ENCODE peak calls at places on chromosomes 13 and 19, in six cellular contexts. One of them, this sample, is unnamed.

GRCh38 chr13:48783181-48783630 is 129.5 kb downstream of the CYSLTR2 start:
- DNase-seq in HepG2: peak; percentile 63
- DNase-seq in HCT116: no peak
- DNase-seq in K562: no peak
- DNase-seq in H1: no peak
- DNase-seq in GM12878: no peak
- DNase-seq in this sample: no peak

GRCh38 chr19:38417544-38418506 is 8.2 kb downstream of the RASGRP4 start:
- DNase-seq in HepG2: no peak
- DNase-seq in HCT116: peak; percentile 66
- DNase-seq in K562: peak; percentile 86
- DNase-seq in H1: no peak
- DNase-seq in GM12878: no peak
- DNase-seq in this sample: no peak

GRCh38 chr19:6459356-6460098 is at the start of gene SLC25A23:
- DNase-seq in HepG2: peak; percentile 46
- DNase-seq in HCT116: peak; percentile 61
- DNase-seq in K562: peak; percentile 90
- DNase-seq in H1: peak; percentile 33
- DNase-seq in GM12878: peak; percentile 40
- DNase-seq in this sample: peak; percentile 63

GRCh38 chr13:35850569-35850968 is 280.6 kb downstream of the DCLK1 start:
- DNase-seq in HepG2: no peak
- DNase-seq in HCT116: no peak
- DNase-seq in K562: no peak
- DNase-seq in H1: no peak
- DNase-seq in GM12878: no peak
- DNase-seq in this sample: no peak

GRCh38 chr19:16778796-16779411 is 50.3 kb upstream of the SIN3B start:
- DNase-seq in HepG2: peak; percentile 40
- DNase-seq in HCT116: peak; percentile 67
- DNase-seq in K562: peak; percentile 77
- DNase-seq in H1: peak; percentile 44
- DNase-seq in GM12878: peak; percentile 26
- DNase-seq in this sample: peak; percentile 49

GRCh38 chr19:48713041-48713863 is 6.3 kb downstream of the MAMSTR start:
- DNase-seq in HepG2: no peak
- DNase-seq in HCT116: no peak
- DNase-seq in K562: peak; percentile 63
- DNase-seq in H1: no peak
- DNase-seq in GM12878: no peak
- DNase-seq in this sample: no peak

GRCh38 chr19:6402834-6403608 is 10.1 kb upstream of the GTF2F1 start:
- DNase-seq in HepG2: peak; percentile 58
- DNase-seq in HCT116: no peak
- DNase-seq in K562: no peak
- DNase-seq in H1: no peak
- DNase-seq in GM12878: no peak
- DNase-seq in this sample: no peak

GRCh38 chr13:85586422-85586831 is 212.8 kb downstream of the SLITRK6 start:
- DNase-seq in HepG2: no peak
- DNase-seq in HCT116: no peak
- DNase-seq in K562: no peak
- DNase-seq in H1: no peak
- DNase-seq in GM12878: no peak
- DNase-seq in this sample: no peak

GRCh38 chr13:75985132-75985531 is 349.0 kb downstream of the LMO7 start:
- DNase-seq in HepG2: no peak
- DNase-seq in HCT116: no peak
- DNase-seq in K562: peak; percentile 75
- DNase-seq in H1: no peak
- DNase-seq in GM12878: no peak
- DNase-seq in this sample: no peak

GRCh38 chr13:40993119-40993518 is 26.0 kb downstream of the ELF1 start:
- DNase-seq in HepG2: no peak
- DNase-seq in HCT116: no peak
- DNase-seq in K562: no peak
- DNase-seq in H1: no peak
- DNase-seq in GM12878: no peak
- DNase-seq in this sample: no peak

GRCh38 chr19:39937094-39937493 is 2.7 kb upstream of the FCGBP start:
- DNase-seq in HepG2: no peak
- DNase-seq in HCT116: no peak
- DNase-seq in K562: no peak
- DNase-seq in H1: no peak
- DNase-seq in GM12878: peak; percentile 36
- DNase-seq in this sample: no peak

GRCh38 chr19:16896913-16897571 is 8.2 kb downstream of the F2RL3 start:
- DNase-seq in HepG2: peak; percentile 74
- DNase-seq in HCT116: peak; percentile 51
- DNase-seq in K562: peak; percentile 99
- DNase-seq in H1: peak; percentile 90
- DNase-seq in GM12878: peak; percentile 60
- DNase-seq in this sample: peak; percentile 83

GRCh38 chr13:77784531-77784930 is 87.0 kb downstream of the SLAIN1 start:
- DNase-seq in HepG2: no peak
- DNase-seq in HCT116: no peak
- DNase-seq in K562: no peak
- DNase-seq in H1: no peak
- DNase-seq in GM12878: no peak
- DNase-seq in this sample: no peak
- TF ChIP-seq ZNF274 in HepG2: no peak
- TF ChIP-seq ZNF274 in HCT116: no peak
- TF ChIP-seq ZNF274 in K562: no peak
- TF ChIP-seq ZNF274 in H1: no peak
- TF ChIP-seq ZNF274 in GM12878: no peak
- TF ChIP-seq ZNF274 in this sample: no peak

GRCh38 chr13:29924951-29925350 is 74.5 kb upstream of the UBL3 start:
- DNase-seq in HepG2: no peak
- DNase-seq in HCT116: no peak
- DNase-seq in K562: no peak
- DNase-seq in H1: no peak
- DNase-seq in GM12878: no peak
- DNase-seq in this sample: no peak
- H3K4me3 ChIP-seq in HepG2: peak overlapping the region; percentile 65
- H3K4me3 ChIP-seq in HCT116: no peak overlapping the region
- H3K4me3 ChIP-seq in K562: no peak overlapping the region
- H3K4me3 ChIP-seq in H1: no peak overlapping the region
- H3K4me3 ChIP-seq in GM12878: no peak overlapping the region
- H3K4me3 ChIP-seq in this sample: no peak overlapping the region

GRCh38 chr13:20814224-20814910 is 40.6 kb upstream of the EEF1AKMT1 start:
- DNase-seq in HepG2: no peak
- DNase-seq in HCT116: no peak
- DNase-seq in K562: no peak
- DNase-seq in H1: no peak
- DNase-seq in GM12878: no peak
- DNase-seq in this sample: no peak
- TF ChIP-seq ZNF274 in HepG2: no peak
- TF ChIP-seq ZNF274 in HCT116: no peak
- TF ChIP-seq ZNF274 in K562: no peak
- TF ChIP-seq ZNF274 in H1: no peak
- TF ChIP-seq ZNF274 in GM12878: no peak
- TF ChIP-seq ZNF274 in this sample: no peak

DNA sequence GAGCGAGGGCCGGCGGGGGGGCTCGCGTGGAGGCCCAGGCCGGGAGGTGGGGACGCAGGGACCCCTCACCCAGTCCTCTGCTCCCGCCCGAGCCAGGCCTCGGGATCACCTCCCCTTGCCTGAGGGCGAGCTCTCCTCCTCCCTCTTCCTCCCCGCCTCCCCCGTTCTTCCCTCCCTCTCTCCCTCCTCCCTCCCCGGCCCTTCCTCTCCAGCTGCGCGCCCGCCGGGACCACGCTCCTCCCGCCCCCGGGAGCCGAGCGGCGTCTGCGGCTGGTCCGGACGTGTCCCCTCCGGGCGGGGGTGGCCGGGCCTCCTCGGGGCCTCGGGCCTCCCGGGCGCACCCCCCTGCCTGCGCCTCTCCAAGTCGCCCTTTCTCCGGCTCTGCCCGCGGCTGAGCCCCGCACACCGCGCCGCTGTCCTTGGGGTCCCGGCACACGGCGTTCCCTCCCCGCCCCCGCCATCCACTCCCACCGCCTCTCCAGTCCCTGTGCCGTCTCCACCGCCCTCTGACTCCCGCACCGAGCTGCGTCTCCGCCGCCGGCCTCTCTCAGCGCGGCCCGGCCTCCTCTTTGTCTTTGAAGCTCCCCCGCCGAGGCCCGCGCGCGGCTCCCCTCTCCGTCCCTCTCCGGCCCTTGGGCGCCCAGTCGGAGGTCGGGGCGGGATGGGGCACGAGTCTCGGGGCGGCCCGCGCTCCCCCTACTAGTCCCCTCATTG is 5.7 kb downstream of the SOX1 start:
- DNase-seq in HepG2: no peak
- DNase-seq in HCT116: no peak
- DNase-seq in K562: no peak
- DNase-seq in H1: no peak
- DNase-seq in GM12878: no peak
- DNase-seq in this sample: no peak
- H3K4me3 ChIP-seq in HepG2: no peak overlapping the region
- H3K4me3 ChIP-seq in HCT116: no peak overlapping the region
- H3K4me3 ChIP-seq in K562: no peak overlapping the region
- H3K4me3 ChIP-seq in H1: peak overlapping the region; percentile 37
- H3K4me3 ChIP-seq in GM12878: no peak overlapping the region
- H3K4me3 ChIP-seq in this sample: peak overlapping the region; percentile 26

GRCh38 chr19:55467236-55468053 is 2.9 kb upstream of the C19orf85 start:
- DNase-seq in HepG2: peak; percentile 69
- DNase-seq in HCT116: no peak
- DNase-seq in K562: peak; percentile 86
- DNase-seq in H1: no peak
- DNase-seq in GM12878: no peak
- DNase-seq in this sample: no peak
- TF ChIP-seq ZNF274 in HepG2: peak; percentile 49
- TF ChIP-seq ZNF274 in HCT116: no peak
- TF ChIP-seq ZNF274 in K562: no peak
- TF ChIP-seq ZNF274 in H1: no peak
- TF ChIP-seq ZNF274 in GM12878: no peak
- TF ChIP-seq ZNF274 in this sample: no peak

DNA sequence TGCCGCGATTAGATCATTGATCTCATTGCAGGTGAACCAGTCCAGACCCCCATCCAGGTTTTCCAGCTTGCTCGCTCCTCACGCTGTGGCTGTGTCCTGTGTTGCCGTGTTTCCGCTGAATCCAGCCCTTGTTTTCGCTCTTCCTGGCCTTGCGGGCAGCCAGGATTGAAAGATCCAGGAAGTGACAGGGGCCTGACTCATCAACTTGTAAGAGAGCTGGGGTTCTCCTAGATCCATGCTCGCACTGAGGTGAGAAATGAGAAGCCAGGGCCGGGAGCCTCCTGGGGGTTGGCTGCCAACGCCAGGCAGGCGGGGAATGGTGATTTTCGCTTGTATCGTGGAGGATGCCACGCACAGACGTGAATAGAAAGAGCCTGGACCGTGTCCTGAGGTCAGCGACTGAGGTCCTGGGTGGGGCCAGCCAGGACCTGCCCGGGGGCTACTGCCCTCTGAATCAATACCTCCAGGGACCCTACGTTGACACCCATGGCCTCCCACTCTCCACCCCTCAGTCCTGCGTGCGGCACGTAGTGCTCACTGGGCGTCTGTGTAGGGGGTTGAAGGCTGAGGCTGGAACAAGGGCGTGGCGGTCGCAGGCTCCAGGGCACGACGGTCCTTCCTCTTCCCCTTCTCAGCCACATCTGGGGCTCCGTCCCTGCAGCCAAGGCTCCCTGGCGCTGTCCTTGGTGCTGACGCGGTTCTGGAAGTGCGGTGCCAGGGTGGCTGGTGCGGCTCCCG is 7.3 kb upstream of the PTPRH start:
- DNase-seq in HepG2: peak; percentile 96
- DNase-seq in HCT116: peak; percentile 100
- DNase-seq in K562: peak; percentile 93
- DNase-seq in H1: peak; percentile 84
- DNase-seq in GM12878: no peak
- DNase-seq in this sample: peak; percentile 84
- H3K4me3 ChIP-seq in HepG2: peak overlapping the region; percentile 94
- H3K4me3 ChIP-seq in HCT116: peak overlapping the region; percentile 56
- H3K4me3 ChIP-seq in K562: peak overlapping the region; percentile 57
- H3K4me3 ChIP-seq in H1: peak overlapping the region; percentile 83
- H3K4me3 ChIP-seq in GM12878: no peak overlapping the region
- H3K4me3 ChIP-seq in this sample: peak overlapping the region; percentile 49

DNA sequence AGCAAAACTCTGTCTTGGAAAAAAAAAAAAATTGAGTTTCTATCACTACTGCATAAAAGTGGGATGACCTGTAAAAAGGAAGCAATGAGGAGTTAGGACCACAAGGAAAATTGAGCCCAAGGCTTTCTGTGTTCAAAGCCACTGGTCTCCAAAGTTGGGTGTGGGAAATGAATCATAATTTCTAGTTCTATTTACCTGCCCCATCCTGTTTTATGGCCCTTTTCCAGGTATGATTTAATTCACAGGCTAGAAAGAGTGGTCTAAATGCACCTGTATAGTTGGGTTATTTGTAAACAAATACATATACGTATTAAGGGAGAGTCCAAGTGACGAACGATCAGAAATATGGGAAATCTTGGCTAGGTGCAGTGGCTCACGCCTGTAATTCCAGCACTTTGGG is 5.9 kb upstream of the DCAF15 start:
- DNase-seq in HepG2: no peak
- DNase-seq in HCT116: no peak
- DNase-seq in K562: no peak
- DNase-seq in H1: no peak
- DNase-seq in GM12878: no peak
- DNase-seq in this sample: no peak
- TF ChIP-seq ZNF274 in HepG2: no peak
- TF ChIP-seq ZNF274 in HCT116: no peak
- TF ChIP-seq ZNF274 in K562: no peak
- TF ChIP-seq ZNF274 in H1: no peak
- TF ChIP-seq ZNF274 in GM12878: no peak
- TF ChIP-seq ZNF274 in this sample: no peak

GRCh38 chr19:45440259-45440638 is 16.5 kb upstream of the ERCC1 start:
- DNase-seq in HepG2: no peak
- DNase-seq in HCT116: no peak
- DNase-seq in K562: no peak
- DNase-seq in H1: no peak
- DNase-seq in GM12878: no peak
- DNase-seq in this sample: no peak

GRCh38 chr19:45439569-45440258 is 16.0 kb upstream of the ERCC1 start:
- DNase-seq in HepG2: no peak
- DNase-seq in HCT116: no peak
- DNase-seq in K562: peak; percentile 90
- DNase-seq in H1: no peak
- DNase-seq in GM12878: no peak
- DNase-seq in this sample: no peak

GRCh38 chr19:45439190-45439568 is 15.5 kb upstream of the ERCC1 start:
- DNase-seq in HepG2: no peak
- DNase-seq in HCT116: no peak
- DNase-seq in K562: no peak
- DNase-seq in H1: no peak
- DNase-seq in GM12878: no peak
- DNase-seq in this sample: no peak

GRCh38 chr19:45442408-45442926 is 18.8 kb upstream of the ERCC1 start:
- DNase-seq in HepG2: no peak
- DNase-seq in HCT116: no peak
- DNase-seq in K562: no peak
- DNase-seq in H1: no peak
- DNase-seq in GM12878: no peak
- DNase-seq in this sample: no peak

GRCh38 chr19:45440873-45441654 is 17.3 kb upstream of the ERCC1 start:
- DNase-seq in HepG2: no peak
- DNase-seq in HCT116: no peak
- DNase-seq in K562: peak; percentile 61
- DNase-seq in H1: no peak
- DNase-seq in GM12878: no peak
- DNase-seq in this sample: no peak
- H3K4me3 ChIP-seq in HepG2: peak overlapping the region; percentile 77
- H3K4me3 ChIP-seq in HCT116: no peak overlapping the region
- H3K4me3 ChIP-seq in K562: no peak overlapping the region
- H3K4me3 ChIP-seq in H1: no peak overlapping the region
- H3K4me3 ChIP-seq in GM12878: no peak overlapping the region
- H3K4me3 ChIP-seq in this sample: no peak overlapping the region

GRCh38 chr13:91017031-91017668 is 330.3 kb upstream of the MIR17HG start:
- DNase-seq in HepG2: no peak
- DNase-seq in HCT116: peak; percentile 34
- DNase-seq in K562: peak; percentile 91
- DNase-seq in H1: peak; percentile 31
- DNase-seq in GM12878: peak; percentile 9
- DNase-seq in this sample: peak; percentile 8
- TF ChIP-seq ZNF274 in HepG2: no peak
- TF ChIP-seq ZNF274 in HCT116: no peak
- TF ChIP-seq ZNF274 in K562: no peak
- TF ChIP-seq ZNF274 in H1: no peak
- TF ChIP-seq ZNF274 in GM12878: no peak
- TF ChIP-seq ZNF274 in this sample: no peak